ENCODE peak calls at places on chromosome X, in nine cellular contexts. U, T, P, Y, S, B, R, M and X are unnamed samples.

GRCh38 chrX:25015486-25016360 is at the start of gene ARX:
- DNase-seq in M (peak), R (peak), Y (no peak), S (peak), U (peak), T (no peak), B (no peak), P (no peak), X (peak)

GRCh38 chrX:152165033-152165743 is 26.8 kb upstream of the MAGEA10 start:
- DNase-seq in S (no peak), Y (no peak), M (no peak), R (no peak), B (no peak), U (no peak), P (no peak), T (no peak), X (no peak)

GRCh38 chrX:3295731-3296130 is 50.7 kb downstream of the MXRA5 start:
- DNase-seq in Y (peak), P (no peak), S (peak), T (peak), U (peak), M (peak), B (no peak), R (no peak), X (no peak)

GRCh38 chrX:100928660-100929613 is at the start of gene XKRX:
- DNase-seq in P (peak), U (peak), M (no peak), R (peak), T (no peak), S (no peak), Y (peak), B (peak), X (peak)

GRCh38 chrX:119655125-119655524 is 37.8 kb downstream of the SEPTIN6 start:
- DNase-seq in R (peak), Y (peak), B (no peak), S (no peak), M (no peak), T (peak), U (peak), P (no peak), X (no peak)

GRCh38 chrX:84187501-84188319 is at the start of gene RPS6KA6:
- DNase-seq in P (no peak), U (no peak), R (no peak), M (no peak), T (no peak), Y (no peak), B (peak), S (peak), X (peak)

GRCh38 chrX:115889121-115889890 is 281.2 kb upstream of the AGTR2 start:
- DNase-seq in Y (no peak), S (no peak), U (no peak), R (no peak), B (no peak), P (no peak), M (no peak), T (no peak), X (no peak)

GRCh38 chrX:56738670-56739069 is 9.6 kb downstream of the NBDY start:
- DNase-seq in Y (no peak), T (no peak), P (no peak), B (no peak), R (no peak), S (no peak), U (peak), M (no peak), X (no peak)

GRCh38 chrX:34371740-34372139 is 239.6 kb upstream of the FAM47A start:
- DNase-seq in P (no peak), R (no peak), M (no peak), B (no peak), T (no peak), Y (peak), U (peak), S (no peak), X (no peak)

GRCh38 chrX:124307253-124307907 is 25.1 kb upstream of the TEX13D start:
- DNase-seq in S (no peak), M (no peak), B (no peak), U (no peak), P (no peak), Y (no peak), R (no peak), T (no peak), X (no peak)

GRCh38 chrX:153818571-153819397 is 11.6 kb downstream of the PDZD4 start:
- DNase-seq in U (no peak), B (peak), S (peak), R (peak), M (peak), P (peak), T (no peak), Y (no peak), X (no peak)

GRCh38 chrX:133698298-133698697 is 283.0 kb upstream of the GPC4 start:
- DNase-seq in B (no peak), S (no peak), U (peak), M (no peak), R (peak), Y (peak), T (peak), P (no peak), X (no peak)

GRCh38 chrX:110741213-110741796 is 54.3 kb downstream of the CHRDL1 start:
- DNase-seq in T (peak), S (peak), R (peak), P (no peak), M (no peak), U (peak), Y (peak), B (no peak), X (no peak)